ENCODE peak calls at places on chromosomes 4 and X, in nine cellular contexts. O is cardiac muscle cell, B is ovary, U is lower lobe of right lung, I is AG04450, A is neural progenitor cell, N is WERI-Rb-1, Y is fibroblast of lung, V is thoracic aorta. K is an unnamed sample.

GRCh38 chr4:37685726-37686372 is 327 bp downstream of the RELL1 start:
- DNase-seq in Y (peak), O (peak), A (peak), B (peak), V (no peak), N (peak), I (no peak), U (no peak), K (no peak)

GRCh38 chrX:149639568-149639967 is 8.0 kb upstream of the TMEM185A start:
- DNase-seq in I (no peak), Y (no peak), U (no peak), O (no peak), N (no peak), V (no peak), A (no peak), B (no peak), K (no peak)

GRCh38 chr4:129264008-129264657 is 168.2 kb downstream of the C4orf33 start:
- DNase-seq in O (no peak), U (no peak), A (no peak), N (no peak), I (no peak), B (no peak), V (no peak), Y (no peak), K (no peak)

GRCh38 chr4:81030061-81030616 is 369 bp upstream of the BMP3 start:
- DNase-seq in B (no peak), N (no peak), Y (no peak), U (no peak), I (no peak), O (no peak), A (peak), V (no peak), K (no peak)

GRCh38 chr4:61462451-61463326 is 262.6 kb downstream of the ADGRL3 start:
- DNase-seq in N (no peak), I (no peak), V (no peak), B (no peak), O (no peak), A (no peak), Y (peak), U (no peak), K (no peak)

GRCh38 chrX:106707771-106708454 is 18.6 kb upstream of the RNF128 start:
- DNase-seq in A (no peak), U (no peak), V (no peak), I (peak), N (no peak), Y (peak), B (no peak), O (peak), K (no peak)

GRCh38 chr4:176043838-176044588 is 21.6 kb upstream of the WDR17 start:
- DNase-seq in I (no peak), B (no peak), A (no peak), U (no peak), Y (no peak), O (no peak), N (no peak), V (no peak), K (no peak)

GRCh38 chr4:102076622-102077021 is 268.7 kb downstream of the SLC39A8 start:
- DNase-seq in I (no peak), V (no peak), O (no peak), U (no peak), Y (no peak), B (no peak), A (no peak), N (no peak), K (no peak)

GRCh38 chrX:35919536-35920309 is at the start of gene CFAP47:
- DNase-seq in A (peak), O (peak), Y (no peak), B (no peak), N (peak), I (no peak), U (peak), V (no peak), K (peak)

GRCh38 chr4:109472343-109472761 is 38.7 kb downstream of the SEC24B start:
- DNase-seq in N (no peak), I (peak), V (no peak), B (no peak), U (no peak), O (no peak), Y (peak), A (no peak), K (no peak)

GRCh38 chrX:153774576-153775292 is 6.1 kb upstream of the SRPK3 start:
- DNase-seq in N (no peak), O (no peak), B (no peak), V (no peak), Y (no peak), A (no peak), U (peak), I (no peak), K (no peak)

GRCh38 chr4:146382194-146382593 is 139.5 kb downstream of the SLC10A7 start:
- DNase-seq in V (no peak), Y (no peak), N (no peak), A (no peak), O (no peak), U (no peak), I (no peak), B (no peak), K (no peak)

GRCh38 chr4:174222266-174222872 is 61.1 kb downstream of the FBXO8 start:
- DNase-seq in V (no peak), U (no peak), B (no peak), A (peak), O (peak), Y (peak), I (no peak), N (no peak), K (no peak)

GRCh38 chr4:180356766-180357165 is 1886.4 kb upstream of the TENM3 start:
- DNase-seq in Y (no peak), B (no peak), N (no peak), A (no peak), I (no peak), V (no peak), O (no peak), U (no peak), K (no peak)

GRCh38 chr4:153594208-153594607 is 89.9 kb upstream of the TLR2 start:
- DNase-seq in I (peak), O (no peak), U (no peak), Y (peak), A (no peak), N (no peak), V (no peak), B (no peak), K (no peak)

GRCh38 chr4:75169020-75169814 is 236.3 kb downstream of the PARM1 start:
- DNase-seq in I (no peak), N (no peak), V (no peak), A (no peak), U (no peak), O (no peak), Y (no peak), B (no peak), K (no peak)

GRCh38 chr4:68905598-68906237 is 45.9 kb downstream of the UGT2A3 start:
- DNase-seq in N (no peak), A (peak), O (no peak), U (no peak), B (no peak), V (no peak), I (no peak), Y (peak), K (no peak)

GRCh38 chr4:123443401-123444297 is 47.1 kb downstream of the SPRY1 start:
- DNase-seq in N (no peak), V (no peak), Y (peak), A (peak), I (no peak), B (no peak), O (no peak), U (peak), K (peak)

GRCh38 chr4:40475609-40476008 is 140.5 kb downstream of the CHRNA9 start:
- DNase-seq in B (no peak), A (peak), I (no peak), V (no peak), N (no peak), Y (no peak), O (no peak), U (no peak), K (no peak)

GRCh38 chr4:58301384-58301783 is 1191.2 kb upstream of the IGFBP7 start:
- DNase-seq in V (no peak), N (no peak), Y (no peak), I (no peak), U (no peak), O (peak), A (peak), B (no peak), K (peak)

GRCh38 chr4:90181644-90182043 is 54.5 kb downstream of the CCSER1 start:
- DNase-seq in U (no peak), B (no peak), I (no peak), Y (no peak), A (no peak), O (no peak), V (no peak), N (no peak), K (no peak)

GRCh38 chr4:6568689-6569332 is 6.2 kb upstream of the MAN2B2 start:
- DNase-seq in B (no peak), Y (peak), I (no peak), A (no peak), N (no peak), V (no peak), O (no peak), U (no peak), K (no peak)

GRCh38 chr4:121155893-121156292 is 8.2 kb downstream of the TNIP3 start:
- DNase-seq in Y (peak), N (no peak), B (no peak), A (no peak), I (peak), V (no peak), U (no peak), O (no peak), K (no peak)

GRCh38 chr4:992297-993110 is 700 bp downstream of the SLC26A1 start:
- DNase-seq in A (no peak), N (no peak), Y (no peak), U (peak), B (no peak), I (no peak), V (no peak), O (no peak), K (no peak)

GRCh38 chr4:76429636-76430035 is 5.4 kb upstream of the SHROOM3 start:
- DNase-seq in B (no peak), A (no peak), U (no peak), V (no peak), Y (no peak), I (no peak), O (no peak), N (no peak), K (no peak)

DNA sequence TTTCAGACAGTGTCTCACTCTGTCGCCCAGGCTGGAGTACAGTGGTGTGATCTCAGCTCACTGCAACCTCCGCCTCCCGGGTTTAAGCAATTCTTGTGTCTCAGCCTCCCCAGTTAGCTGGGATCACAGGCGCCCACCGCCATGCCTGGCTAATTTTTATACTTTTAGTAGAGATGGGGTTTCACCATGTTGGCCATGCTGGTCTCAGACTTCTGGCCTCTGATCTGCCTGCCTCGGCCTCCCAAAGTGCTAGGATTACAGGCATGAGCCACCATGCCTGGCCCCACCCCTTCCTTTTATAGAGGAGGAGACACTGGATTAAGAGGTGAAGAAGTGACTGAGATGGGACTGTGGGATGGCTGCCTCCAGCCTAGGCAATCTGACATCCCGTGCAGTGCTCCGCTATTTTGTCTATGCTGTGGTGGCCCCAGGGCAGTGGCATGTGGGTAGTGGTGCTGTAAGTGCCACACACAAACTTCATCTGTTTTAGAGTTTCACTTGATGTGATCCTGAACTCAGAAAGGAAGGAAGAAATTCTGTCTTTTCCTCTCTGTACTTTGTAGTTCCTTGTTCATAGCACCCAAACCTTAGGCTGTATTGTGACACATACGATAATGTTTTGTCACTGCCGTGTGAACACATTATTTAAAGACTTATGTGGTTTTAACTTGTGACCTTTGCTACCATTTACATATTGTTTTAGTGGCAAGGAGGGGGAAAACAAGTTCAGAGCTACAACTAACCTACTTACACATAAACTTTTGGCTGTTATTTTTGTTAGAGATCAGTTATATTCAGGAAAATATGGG is 48.9 kb downstream of the FNIP2 start:
- DNase-seq in V (no peak), U (no peak), Y (peak), I (no peak), N (no peak), B (no peak), A (no peak), O (no peak), K (no peak)
- H3K4me3 ChIP-seq in V (no peak), U (no peak), Y (no peak), I (no peak), N (no peak), B (no peak), A (no peak), O (no peak), K (no peak)

GRCh38 chrX:130028196-130028595 is 45.8 kb downstream of the BCORL1 start:
- DNase-seq in O (peak), Y (peak), B (no peak), I (peak), A (peak), V (no peak), U (peak), N (peak), K (no peak)
- H3K4me3 ChIP-seq in O (no peak), Y (no peak), B (no peak), I (no peak), A (no peak), V (no peak), U (no peak), N (no peak), K (no peak)

GRCh38 chrX:24026403-24026801 is 584 bp downstream of the KLHL15 start:
- DNase-seq in I (no peak), U (no peak), B (no peak), A (peak), O (no peak), Y (no peak), V (no peak), N (no peak), K (no peak)

GRCh38 chrX:24025741-24026402 is 1.1 kb downstream of the KLHL15 start:
- DNase-seq in O (no peak), N (no peak), Y (peak), I (peak), U (no peak), V (no peak), A (no peak), B (no peak), K (no peak)

GRCh38 chrX:24023972-24024664 is 2.9 kb downstream of the KLHL15 start:
- DNase-seq in B (no peak), I (no peak), U (no peak), V (no peak), O (peak), A (peak), Y (no peak), N (no peak), K (no peak)

GRCh38 chrX:24024819-24025740 is 1.9 kb downstream of the KLHL15 start:
- DNase-seq in A (peak), U (peak), I (peak), V (peak), Y (peak), B (peak), N (peak), O (peak), K (peak)

DNA sequence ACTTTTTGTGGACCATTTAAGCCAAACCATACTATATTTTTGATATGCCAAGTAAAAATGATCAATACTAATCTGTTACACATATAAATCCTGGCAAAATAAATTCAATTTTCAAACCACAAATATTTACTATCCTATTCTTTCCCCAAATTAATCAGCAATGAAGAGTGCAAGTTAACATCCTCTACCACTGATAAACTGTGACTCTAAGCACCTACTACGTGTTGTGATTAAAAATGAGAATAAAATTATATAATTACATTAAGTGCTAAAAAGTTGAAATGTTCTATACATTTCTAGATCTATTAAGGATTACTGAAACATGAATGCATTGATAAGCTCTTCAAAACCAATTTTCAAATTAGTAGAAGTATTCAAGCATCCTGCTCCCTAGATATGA is 3.4 kb downstream of the KLHL15 start:
- DNase-seq in V (no peak), N (no peak), O (no peak), I (no peak), A (no peak), U (no peak), B (no peak), Y (no peak), K (no peak)
- H3K4me3 ChIP-seq in V (peak), N (peak), O (peak), I (peak), A (peak), U (peak), B (peak), Y (peak), K (peak)

DNA sequence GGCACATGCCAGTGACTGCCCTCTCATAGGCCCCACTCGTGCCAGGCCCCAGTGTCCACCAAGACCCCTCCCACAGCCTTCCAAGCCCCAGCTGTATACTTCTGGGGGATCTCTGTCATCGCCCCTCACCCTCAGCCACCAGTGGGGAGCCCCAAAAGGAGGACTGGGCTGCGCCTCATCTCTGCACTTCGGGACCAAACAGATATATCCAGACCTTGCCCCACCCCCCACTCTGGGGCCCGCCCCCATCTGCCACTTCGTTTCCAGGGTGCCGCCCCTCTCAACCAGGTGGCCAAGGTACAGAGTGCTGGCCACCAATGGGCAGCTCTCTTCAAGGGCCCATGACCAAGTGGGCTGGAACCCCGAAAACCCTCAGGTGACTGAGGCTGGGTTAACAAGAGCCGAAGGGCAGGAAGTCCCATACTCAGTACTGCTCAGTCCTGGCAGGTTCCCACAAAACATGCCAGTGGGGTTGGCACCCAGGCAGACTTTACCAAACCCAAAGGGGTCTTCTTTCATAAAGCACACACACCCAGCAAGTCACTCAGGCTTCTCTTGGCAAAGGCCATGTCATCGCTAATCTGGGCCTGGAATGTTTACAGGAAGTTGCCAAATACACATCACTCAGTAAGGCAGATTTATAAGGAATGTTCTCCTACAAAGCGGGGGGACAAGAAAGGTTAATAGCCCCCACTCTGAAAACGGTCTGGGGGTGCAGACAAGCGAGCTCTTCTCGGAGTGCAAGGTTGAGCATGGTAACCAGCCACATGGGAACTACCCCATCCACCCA is 4.4 kb downstream of the ZFYVE28 start:
- DNase-seq in B (no peak), U (peak), O (no peak), A (peak), I (no peak), V (no peak), N (no peak), Y (no peak), K (no peak)
- H3K4me3 ChIP-seq in B (no peak), U (peak), O (no peak), A (no peak), I (no peak), V (peak), N (no peak), Y (no peak), K (no peak)

GRCh38 chr4:20256381-20256881 is 4.7 kb downstream of the SLIT2 start:
- DNase-seq in B (no peak), Y (peak), A (no peak), U (no peak), O (no peak), N (no peak), V (no peak), I (no peak), K (no peak)
- H3K4me3 ChIP-seq in B (no peak), Y (peak), A (no peak), U (peak), O (peak), N (no peak), V (peak), I (peak), K (no peak)